ENCODE peak calls at places on chromosome 20, in six cellular contexts. One of them, this sample, is unnamed. For H3K4me1, the result is how much of the 10 kb centered on the place peaks cover.

GRCh38 chr20:17515053-17515452 is 16.1 kb downstream of the BFSP1 start:
- DNase-seq in HCT116: no peak
- DNase-seq in HepG2: peak
- DNase-seq in K562: no peak
- DNase-seq in GM12878: no peak
- DNase-seq in H1: no peak
- DNase-seq in this sample: no peak

GRCh38 chr20:32315885-32316284 is 38.4 kb downstream of the KIF3B start:
- DNase-seq in K562: no peak
- DNase-seq in HCT116: no peak
- DNase-seq in GM12878: no peak
- DNase-seq in HepG2: no peak
- DNase-seq in H1: no peak
- DNase-seq in this sample: no peak

GRCh38 chr20:16459019-16459700 is 114.1 kb downstream of the KIF16B start:
- DNase-seq in K562: peak
- DNase-seq in HepG2: no peak
- DNase-seq in HCT116: no peak
- DNase-seq in H1: no peak
- DNase-seq in GM12878: no peak
- DNase-seq in this sample: no peak

GRCh38 chr20:2692036-2692885 is at the start of gene EBF4:
- DNase-seq in K562: peak
- DNase-seq in HepG2: no peak
- DNase-seq in HCT116: no peak
- DNase-seq in GM12878: no peak
- DNase-seq in H1: peak
- DNase-seq in this sample: no peak

GRCh38 chr20:59120491-59120890 is 43.1 kb upstream of the ZNF831 start:
- DNase-seq in K562: no peak
- DNase-seq in HCT116: no peak
- DNase-seq in H1: no peak
- DNase-seq in HepG2: no peak
- DNase-seq in GM12878: no peak
- DNase-seq in this sample: no peak

GRCh38 chr20:23268792-23269354 is 81.7 kb upstream of the NXT1 start:
- DNase-seq in HCT116: no peak
- DNase-seq in GM12878: no peak
- DNase-seq in H1: no peak
- DNase-seq in K562: no peak
- DNase-seq in HepG2: peak
- DNase-seq in this sample: no peak

GRCh38 chr20:13384132-13384531 is 163.1 kb downstream of the ISM1 start:
- DNase-seq in HCT116: no peak
- DNase-seq in HepG2: no peak
- DNase-seq in GM12878: no peak
- DNase-seq in H1: no peak
- DNase-seq in K562: no peak
- DNase-seq in this sample: no peak

GRCh38 chr20:58023346-58023745 is 205.1 kb downstream of the ANKRD60 start:
- DNase-seq in K562: no peak
- DNase-seq in HCT116: no peak
- DNase-seq in HepG2: no peak
- DNase-seq in H1: no peak
- DNase-seq in GM12878: no peak
- DNase-seq in this sample: no peak

GRCh38 chr20:57872816-57873409 is 163.1 kb upstream of the PMEPA1 start:
- DNase-seq in HepG2: no peak
- DNase-seq in HCT116: no peak
- DNase-seq in H1: peak
- DNase-seq in K562: no peak
- DNase-seq in GM12878: no peak
- DNase-seq in this sample: no peak

GRCh38 chr20:17538517-17539170 is 7.5 kb upstream of the BFSP1 start:
- DNase-seq in HCT116: no peak
- DNase-seq in K562: no peak
- DNase-seq in HepG2: no peak
- DNase-seq in H1: no peak
- DNase-seq in GM12878: peak
- DNase-seq in this sample: no peak

GRCh38 chr20:872855-873520 is 39.5 kb downstream of the FAM110A start:
- DNase-seq in HCT116: no peak
- DNase-seq in HepG2: no peak
- DNase-seq in GM12878: no peak
- DNase-seq in K562: no peak
- DNase-seq in H1: peak
- DNase-seq in this sample: no peak

GRCh38 chr20:58421497-58421850 is 32.4 kb downstream of the VAPB start:
- DNase-seq in H1: no peak
- DNase-seq in HCT116: no peak
- DNase-seq in HepG2: no peak
- DNase-seq in GM12878: no peak
- DNase-seq in K562: no peak
- DNase-seq in this sample: no peak

GRCh38 chr20:50931048-50931305 is 260 bp downstream of the ADNP start:
- DNase-seq in GM12878: no peak
- DNase-seq in HCT116: no peak
- DNase-seq in H1: no peak
- DNase-seq in K562: no peak
- DNase-seq in HepG2: no peak
- DNase-seq in this sample: no peak

GRCh38 chr20:35271904-35272303 is 6.0 kb downstream of the MMP24OS start:
- DNase-seq in HepG2: no peak
- DNase-seq in H1: no peak
- DNase-seq in GM12878: no peak
- DNase-seq in K562: no peak
- DNase-seq in HCT116: no peak
- DNase-seq in this sample: no peak

GRCh38 chr20:50434653-50435396 is 75.4 kb upstream of the PTPN1 start:
- DNase-seq in GM12878: no peak
- DNase-seq in K562: no peak
- DNase-seq in H1: no peak
- DNase-seq in HepG2: peak
- DNase-seq in HCT116: no peak
- DNase-seq in this sample: no peak

GRCh38 chr20:53757472-53757913 is 163.9 kb upstream of the ZNF217 start:
- DNase-seq in HCT116: no peak
- DNase-seq in K562: no peak
- DNase-seq in GM12878: no peak
- DNase-seq in HepG2: no peak
- DNase-seq in H1: no peak
- DNase-seq in this sample: no peak

GRCh38 chr20:59515013-59515905 is 89.1 kb upstream of the PHACTR3 start:
- DNase-seq in GM12878: no peak
- DNase-seq in HepG2: peak
- DNase-seq in HCT116: peak
- DNase-seq in K562: peak
- DNase-seq in H1: peak
- DNase-seq in this sample: peak

GRCh38 chr20:60055740-60056139 is 97.5 kb downstream of the CDH26 start:
- DNase-seq in HepG2: no peak
- DNase-seq in H1: no peak
- DNase-seq in GM12878: peak
- DNase-seq in HCT116: no peak
- DNase-seq in K562: no peak
- DNase-seq in this sample: no peak

GRCh38 chr20:59483481-59483880 is 120.9 kb upstream of the PHACTR3 start:
- DNase-seq in HepG2: no peak
- DNase-seq in HCT116: no peak
- DNase-seq in H1: no peak
- DNase-seq in K562: no peak
- DNase-seq in GM12878: no peak
- DNase-seq in this sample: no peak

GRCh38 chr20:17928633-17929311 is 39.8 kb downstream of the SNX5 start:
- DNase-seq in GM12878: no peak
- DNase-seq in HCT116: no peak
- DNase-seq in H1: no peak
- DNase-seq in HepG2: no peak
- DNase-seq in K562: no peak
- DNase-seq in this sample: no peak

GRCh38 chr20:46752639-46753235 is 43.3 kb downstream of the SLC2A10 start:
- DNase-seq in HepG2: peak
- DNase-seq in K562: peak
- DNase-seq in GM12878: no peak
- DNase-seq in H1: peak
- DNase-seq in HCT116: no peak
- DNase-seq in this sample: peak

GRCh38 chr20:48776306-48776705 is 51.5 kb downstream of the PREX1 start:
- DNase-seq in HepG2: no peak
- DNase-seq in K562: no peak
- DNase-seq in H1: no peak
- DNase-seq in GM12878: no peak
- DNase-seq in HCT116: no peak
- DNase-seq in this sample: no peak

GRCh38 chr20:45873409-45874116 is 7.5 kb upstream of the ZSWIM1 start:
- DNase-seq in K562: no peak
- DNase-seq in GM12878: no peak
- DNase-seq in HCT116: no peak
- DNase-seq in HepG2: no peak
- DNase-seq in H1: no peak
- DNase-seq in this sample: no peak

GRCh38 chr20:11153819-11154218 is 480.0 kb upstream of the JAG1 start:
- DNase-seq in HepG2: no peak
- DNase-seq in K562: no peak
- DNase-seq in HCT116: no peak
- DNase-seq in GM12878: no peak
- DNase-seq in H1: no peak
- DNase-seq in this sample: no peak

GRCh38 chr20:44942264-44942973 is 17.8 kb downstream of the TOMM34 start:
- DNase-seq in H1: no peak
- DNase-seq in HepG2: peak
- DNase-seq in HCT116: no peak
- DNase-seq in K562: peak
- DNase-seq in GM12878: no peak
- DNase-seq in this sample: no peak

GRCh38 chr20:52242237-52243230 is 51.0 kb upstream of the ZFP64 start:
- DNase-seq in GM12878: no peak
- DNase-seq in HepG2: no peak
- DNase-seq in H1: no peak
- DNase-seq in K562: peak
- DNase-seq in HCT116: no peak
- DNase-seq in this sample: no peak

GRCh38 chr20:59124326-59125029 is 39.1 kb upstream of the ZNF831 start:
- DNase-seq in H1: no peak
- DNase-seq in GM12878: no peak
- DNase-seq in HepG2: no peak
- DNase-seq in HCT116: no peak
- DNase-seq in K562: no peak
- DNase-seq in this sample: no peak

GRCh38 chr20:63503524-63503923 is 4.6 kb upstream of the EEF1A2 start:
- DNase-seq in H1: no peak
- DNase-seq in HCT116: no peak
- DNase-seq in K562: no peak
- DNase-seq in GM12878: no peak
- DNase-seq in HepG2: no peak
- DNase-seq in this sample: no peak
- H3K4me3 ChIP-seq in H1: no peak
- H3K4me3 ChIP-seq in HCT116: no peak
- H3K4me3 ChIP-seq in K562: no peak
- H3K4me3 ChIP-seq in GM12878: no peak
- H3K4me3 ChIP-seq in HepG2: no peak
- H3K4me3 ChIP-seq in this sample: no peak

DNA sequence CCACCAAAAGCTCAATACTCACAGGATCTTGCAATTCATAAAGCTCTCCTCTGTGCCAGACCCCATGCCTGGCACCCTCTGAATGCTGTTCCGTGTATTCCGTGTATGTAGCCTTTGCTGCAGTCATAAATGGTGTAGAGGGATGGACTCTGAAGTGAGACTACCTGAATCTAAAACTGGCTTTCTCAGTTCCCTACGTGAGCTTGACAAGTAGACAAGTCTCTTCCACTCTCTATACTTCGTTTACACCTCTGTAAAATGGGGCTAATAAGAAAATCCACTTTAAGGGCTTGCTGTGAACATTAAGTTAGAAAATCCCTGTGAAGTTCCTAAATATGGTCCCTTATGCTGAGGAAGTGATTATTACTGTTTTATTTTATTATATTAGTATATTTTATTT is 31.5 kb downstream of the PPP1R16B start:
- DNase-seq in HepG2: no peak
- DNase-seq in H1: no peak
- DNase-seq in GM12878: no peak
- DNase-seq in HCT116: no peak
- DNase-seq in K562: no peak
- DNase-seq in this sample: no peak
- H3K4me1 ChIP-seq in HepG2: under half
- H3K4me1 ChIP-seq in H1: under half
- H3K4me1 ChIP-seq in GM12878: half or more
- H3K4me1 ChIP-seq in HCT116: under half
- H3K4me1 ChIP-seq in K562: under half
- H3K4me1 ChIP-seq in this sample: under half

GRCh38 chr20:24698189-24698588 is 228.8 kb downstream of the SYNDIG1 start:
- DNase-seq in GM12878: no peak
- DNase-seq in H1: peak
- DNase-seq in K562: no peak
- DNase-seq in HCT116: no peak
- DNase-seq in HepG2: no peak
- DNase-seq in this sample: no peak

GRCh38 chr20:24698706-24699206 is 229.3 kb downstream of the SYNDIG1 start:
- DNase-seq in K562: no peak
- DNase-seq in HCT116: no peak
- DNase-seq in H1: peak
- DNase-seq in GM12878: no peak
- DNase-seq in HepG2: no peak
- DNase-seq in this sample: no peak

GRCh38 chr20:24701027-24701426 is 231.6 kb downstream of the SYNDIG1 start:
- DNase-seq in HepG2: no peak
- DNase-seq in GM12878: no peak
- DNase-seq in H1: peak
- DNase-seq in HCT116: no peak
- DNase-seq in K562: no peak
- DNase-seq in this sample: no peak

GRCh38 chr20:24700166-24700860 is 230.9 kb downstream of the SYNDIG1 start:
- DNase-seq in HCT116: no peak
- DNase-seq in HepG2: no peak
- DNase-seq in GM12878: no peak
- DNase-seq in H1: peak
- DNase-seq in K562: no peak
- DNase-seq in this sample: no peak

GRCh38 chr20:24699321-24700165 is 230.1 kb downstream of the SYNDIG1 start:
- DNase-seq in H1: peak
- DNase-seq in HCT116: no peak
- DNase-seq in K562: no peak
- DNase-seq in GM12878: no peak
- DNase-seq in HepG2: no peak
- DNase-seq in this sample: no peak
- TF ChIP-seq ZNF274 in H1: no peak
- TF ChIP-seq ZNF274 in HCT116: no peak
- TF ChIP-seq ZNF274 in K562: no peak
- TF ChIP-seq ZNF274 in GM12878: no peak
- TF ChIP-seq ZNF274 in HepG2: no peak
- TF ChIP-seq ZNF274 in this sample: no peak

DNA sequence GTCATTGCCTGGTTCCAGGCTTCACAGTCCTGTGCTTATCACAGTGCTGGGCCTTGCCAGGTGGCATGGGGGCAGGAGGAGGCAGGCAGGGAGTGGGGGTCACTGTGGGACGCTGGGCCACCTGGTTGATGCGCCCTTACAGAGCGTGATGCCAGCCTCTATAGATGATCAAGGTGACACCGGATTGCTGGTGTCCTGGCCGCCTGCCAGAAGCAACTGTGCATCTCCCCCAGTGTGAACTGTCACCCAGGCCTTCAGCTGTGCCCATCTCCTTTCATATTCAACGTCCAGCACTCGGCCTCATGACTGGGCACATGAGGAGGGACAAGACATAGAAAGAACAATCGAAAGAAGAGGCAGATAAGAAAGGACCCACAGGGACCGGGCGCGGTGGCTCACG is 318.9 kb downstream of the TAF4 start:
- DNase-seq in K562: no peak
- DNase-seq in GM12878: no peak
- DNase-seq in HCT116: no peak
- DNase-seq in H1: no peak
- DNase-seq in HepG2: no peak
- DNase-seq in this sample: no peak
- H3K4me3 ChIP-seq in K562: no peak
- H3K4me3 ChIP-seq in GM12878: no peak
- H3K4me3 ChIP-seq in HCT116: no peak
- H3K4me3 ChIP-seq in H1: no peak
- H3K4me3 ChIP-seq in HepG2: no peak
- H3K4me3 ChIP-seq in this sample: no peak

This sample was measured in NT2/D1.